ENCODE peak calls at places on chromosome 17, in ten cellular contexts. E is ACHN; W is activated naive CD4-positive, alpha-beta T cell treated with Interleukin-2 at 50 U/mL for 16 hours; C is NCI-H1436 treated with DMSO at 0.1 percent for 48 hours; I is HCEC 1CT; T is cardiac muscle cell; X is GF-D8; D is left cardiac atrium; S is activated T-cell treated with anti-CD3 and anti-CD28 coated beads for 24 hours; J is CD8-positive, alpha-beta T cell. L is an unnamed sample.

GRCh38 chr17:28518132-28518531 is 12.0 kb downstream of the FOXN1 start:
- DNase-seq in E (no peak), W (no peak), C (no peak), I (no peak), T (no peak), X (no peak), D (no peak), S (no peak), J (no peak), L (no peak)

GRCh38 chr17:2814499-2815341 is 18.5 kb downstream of the RAP1GAP2 start:
- DNase-seq in E (no peak), W (peak; percentile 91), C (no peak), I (no peak), T (no peak), X (peak; percentile 39), D (peak; percentile 42), S (peak; percentile 80), J (peak; percentile 93), L (no peak)

GRCh38 chr17:83064732-83065659 is 14.4 kb upstream of the METRNL start:
- DNase-seq in E (no peak), W (no peak), C (no peak), I (no peak), T (no peak), X (no peak), D (peak; percentile 29), S (no peak), J (peak; percentile 0), L (no peak)

GRCh38 chr17:2292100-2292499 is 11.5 kb downstream of the SMG6 start:
- DNase-seq in E (peak; percentile 32), W (no peak), C (no peak), I (no peak), T (no peak), X (no peak), D (no peak), S (no peak), J (no peak), L (no peak)

GRCh38 chr17:58329035-58329807 is 626 bp upstream of the TSPOAP1 start:
- DNase-seq in E (no peak), W (peak; percentile 83), C (no peak), I (no peak), T (no peak), X (no peak), D (peak; percentile 48), S (peak; percentile 89), J (peak; percentile 78), L (no peak)

GRCh38 chr17:32445075-32445427 is 741 bp downstream of the PSMD11 start:
- DNase-seq in E (peak; percentile 86), W (peak; percentile 53), C (no peak), I (peak; percentile 75), T (peak; percentile 65), X (no peak), D (peak; percentile 37), S (peak; percentile 26), J (peak; percentile 21), L (no peak)

GRCh38 chr17:15944720-15945492 is at the start of gene ADORA2B:
- DNase-seq in E (peak; percentile 82), W (peak; percentile 57), C (no peak), I (peak; percentile 74), T (peak; percentile 89), X (no peak), D (peak; percentile 68), S (peak; percentile 39), J (peak; percentile 31), L (peak; percentile 72)

GRCh38 chr17:50881182-50881581 is 15.0 kb upstream of the TOB1 start:
- DNase-seq in E (no peak), W (no peak), C (no peak), I (no peak), T (no peak), X (no peak), D (no peak), S (no peak), J (no peak), L (no peak)

GRCh38 chr17:43356450-43356849 is 42.3 kb upstream of the ARL4D start:
- DNase-seq in E (no peak), W (no peak), C (no peak), I (no peak), T (no peak), X (no peak), D (no peak), S (no peak), J (no peak), L (no peak)

GRCh38 chr17:77433385-77434135 is 292.8 kb downstream of the SEC14L1 start:
- DNase-seq in E (no peak), W (no peak), C (no peak), I (no peak), T (peak; percentile 79), X (no peak), D (peak; percentile 67), S (no peak), J (no peak), L (no peak)

GRCh38 chr17:57750930-57751329 is 5.8 kb upstream of the CCDC182 start:
- DNase-seq in E (no peak), W (no peak), C (no peak), I (no peak), T (peak; percentile 10), X (no peak), D (no peak), S (no peak), J (no peak), L (no peak)

GRCh38 chr17:44038604-44039007 is 23.8 kb upstream of the TMEM101 start:
- DNase-seq in E (no peak), W (no peak), C (no peak), I (no peak), T (no peak), X (no peak), D (no peak), S (no peak), J (no peak), L (no peak)

GRCh38 chr17:64084940-64085649 is 44.8 kb downstream of the ERN1 start:
- DNase-seq in E (no peak), W (no peak), C (no peak), I (no peak), T (no peak), X (no peak), D (no peak), S (no peak), J (no peak), L (no peak)

GRCh38 chr17:57956311-57957119 is 1.3 kb upstream of the CUEDC1 start:
- DNase-seq in E (no peak), W (peak; percentile 38), C (no peak), I (no peak), T (no peak), X (no peak), D (no peak), S (peak; percentile 20), J (peak; percentile 50), L (no peak)

GRCh38 chr17:15408803-15409202 is 58.6 kb downstream of the CDRT4 start:
- DNase-seq in E (no peak), W (no peak), C (no peak), I (no peak), T (no peak), X (no peak), D (no peak), S (no peak), J (no peak), L (no peak)

GRCh38 chr17:48596000-48596734 is 2.6 kb upstream of the HOXB5 start:
- DNase-seq in E (no peak), W (peak; percentile 49), C (no peak), I (no peak), T (no peak), X (no peak), D (no peak), S (no peak), J (no peak), L (no peak)

GRCh38 chr17:16987830-16988601 is 16.1 kb upstream of the TNFRSF13B start:
- DNase-seq in E (peak; percentile 83), W (peak; percentile 68), C (no peak), I (peak; percentile 70), T (peak; percentile 75), X (peak; percentile 18), D (peak; percentile 71), S (peak; percentile 52), J (peak; percentile 35), L (no peak)

GRCh38 chr17:82031303-82031884 is at the start of gene RAC3:
- DNase-seq in E (peak; percentile 54), W (no peak), C (no peak), I (peak; percentile 43), T (peak; percentile 41), X (no peak), D (no peak), S (no peak), J (no peak), L (peak; percentile 72)

GRCh38 chr17:79654960-79655382 is 44.1 kb upstream of the RBFOX3 start:
- DNase-seq in E (no peak), W (no peak), C (no peak), I (no peak), T (no peak), X (no peak), D (no peak), S (no peak), J (no peak), L (no peak)

GRCh38 chr17:67200727-67201301 is 44.2 kb downstream of the HELZ start:
- DNase-seq in E (peak; percentile 39), W (no peak), C (no peak), I (peak; percentile 34), T (peak; percentile 21), X (no peak), D (no peak), S (no peak), J (no peak), L (no peak)

GRCh38 chr17:73630531-73630930 is 13.7 kb downstream of the SDK2 start:
- DNase-seq in E (no peak), W (no peak), C (no peak), I (no peak), T (no peak), X (no peak), D (no peak), S (no peak), J (no peak), L (no peak)

GRCh38 chr17:81315170-81315884 is 20.2 kb upstream of the SLC38A10 start:
- DNase-seq in E (no peak), W (no peak), C (no peak), I (no peak), T (no peak), X (no peak), D (no peak), S (no peak), J (no peak), L (no peak)